ENCODE peak calls at places on chromosomes 16 and 17, in four cellular contexts. X is GM12878, I is heart left ventricle, Q is right lobe of liver. J is an unnamed sample.

GRCh38 chr17:43667506-43668438 is 6.0 kb upstream of the MEOX1 start:
- DNase-seq in X (no peak), I (no peak), Q (no peak), J (no peak)

GRCh38 chr16:1093284-1094123 is 2.5 kb downstream of the C1QTNF8 start:
- DNase-seq in X (no peak), I (no peak), Q (no peak), J (no peak)

GRCh38 chr17:7992924-7993323 is 9.5 kb upstream of the GUCY2D start:
- DNase-seq in X (no peak), I (no peak), Q (no peak), J (no peak)

GRCh38 chr16:85303354-85303883 is 191.1 kb upstream of the CIBAR2 start:
- DNase-seq in X (no peak), I (peak; percentile 65), Q (peak; percentile 72), J (peak; percentile 49)

GRCh38 chr17:540632-541031 is 174.0 kb downstream of the VPS53 start:
- DNase-seq in X (no peak), I (no peak), Q (no peak), J (no peak)

GRCh38 chr17:35082073-35082657 is 18.7 kb upstream of the RFFL start:
- DNase-seq in X (no peak), I (no peak), Q (no peak), J (no peak)

GRCh38 chr16:84885024-84885910 is 65.5 kb downstream of the CRISPLD2 start:
- DNase-seq in X (no peak), I (peak; percentile 39), Q (no peak), J (no peak)

GRCh38 chr16:20598832-20599469 is 22.8 kb upstream of the ACSM2B start:
- DNase-seq in X (no peak), I (no peak), Q (peak; percentile 46), J (no peak)

GRCh38 chr17:9307313-9307998 is 268.2 kb downstream of the STX8 start:
- DNase-seq in X (no peak), I (no peak), Q (no peak), J (no peak)

GRCh38 chr16:51523400-51523799 is 372.3 kb upstream of the SALL1 start:
- DNase-seq in X (no peak), I (no peak), Q (no peak), J (no peak)

GRCh38 chr17:81200695-81201580 is 21.8 kb downstream of the CEP131 start:
- DNase-seq in X (no peak), I (peak; percentile 61), Q (peak; percentile 50), J (no peak)

GRCh38 chr17:28475151-28475900 is 1.9 kb downstream of the SLC13A2 start:
- DNase-seq in X (no peak), I (no peak), Q (no peak), J (no peak)
- H3K4me1 ChIP-seq in X (peaks cover 45% of the 10 kb centered on the region), I (no peaks in the 10 kb centered on the region), Q (no peaks in the 10 kb centered on the region), J (no peaks in the 10 kb centered on the region)

DNA sequence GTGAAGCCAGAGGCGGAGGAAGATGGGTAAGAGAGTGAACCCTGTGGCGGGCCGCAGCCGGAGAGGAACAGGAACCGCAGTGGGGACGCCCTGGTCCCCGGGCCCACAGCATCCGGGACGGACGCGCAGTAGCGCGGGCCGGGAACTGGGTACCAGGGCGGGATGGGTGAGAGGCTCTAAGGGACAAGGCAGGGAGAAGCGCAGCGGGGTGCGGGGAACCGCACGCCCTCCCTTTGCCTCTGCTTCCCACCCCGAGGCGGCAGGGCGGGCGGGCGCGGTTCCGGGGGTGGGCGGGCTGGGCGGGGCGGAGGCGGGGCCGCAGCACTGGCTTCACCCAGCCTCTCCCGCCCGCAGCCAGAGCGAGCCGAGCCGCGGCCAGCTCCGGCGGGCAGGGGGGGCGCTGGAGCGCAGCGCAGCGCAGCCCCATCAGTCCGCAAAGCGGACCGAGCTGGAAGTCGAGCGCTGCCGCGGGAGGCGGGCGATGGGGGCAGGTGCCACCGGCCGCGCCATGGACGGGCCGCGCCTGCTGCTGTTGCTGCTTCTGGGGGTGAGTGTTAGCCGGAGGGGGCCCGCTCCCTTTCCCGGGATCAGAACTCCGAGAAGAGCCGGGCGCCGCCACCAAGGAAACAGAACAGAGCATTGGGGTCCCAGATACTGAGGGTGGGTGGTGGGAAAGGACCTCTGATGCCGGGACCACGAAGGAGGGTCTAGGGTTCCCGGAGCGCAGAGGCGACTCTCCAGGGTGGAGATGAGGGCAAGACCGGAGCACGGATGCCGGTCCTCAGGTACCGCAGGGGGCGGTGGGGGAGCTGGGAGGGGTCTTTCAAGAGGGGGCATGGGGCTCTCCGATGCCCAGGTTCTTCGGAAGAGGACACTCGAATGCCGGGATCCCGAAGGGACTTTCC is at the start of gene NGFR:
- DNase-seq in X (no peak), I (peak; percentile 56), Q (no peak), J (peak; percentile 74)
- TF ChIP-seq CTCF in X (peak; percentile 29), I (no peak), Q (peak; percentile 26), J (no peak)

GRCh38 chr16:23286131-23286532 is 16.0 kb upstream of the SCNN1B start:
- DNase-seq in X (no peak), I (no peak), Q (no peak), J (no peak)

GRCh38 chr16:23280483-23280967 is 21.6 kb upstream of the SCNN1B start:
- DNase-seq in X (no peak), I (no peak), Q (no peak), J (no peak)

GRCh38 chr16:23282508-23282907 is 19.6 kb upstream of the SCNN1B start:
- DNase-seq in X (no peak), I (no peak), Q (no peak), J (no peak)

GRCh38 chr16:23284584-23284983 is 17.5 kb upstream of the SCNN1B start:
- DNase-seq in X (no peak), I (no peak), Q (no peak), J (no peak)

GRCh38 chr16:23283571-23283970 is 18.5 kb upstream of the SCNN1B start:
- DNase-seq in X (no peak), I (no peak), Q (no peak), J (no peak)
- H3K4me1 ChIP-seq in X (peaks cover 2% of the 10 kb centered on the region), I (no peaks in the 10 kb centered on the region), Q (no peaks in the 10 kb centered on the region), J (no peaks in the 10 kb centered on the region)

DNA sequence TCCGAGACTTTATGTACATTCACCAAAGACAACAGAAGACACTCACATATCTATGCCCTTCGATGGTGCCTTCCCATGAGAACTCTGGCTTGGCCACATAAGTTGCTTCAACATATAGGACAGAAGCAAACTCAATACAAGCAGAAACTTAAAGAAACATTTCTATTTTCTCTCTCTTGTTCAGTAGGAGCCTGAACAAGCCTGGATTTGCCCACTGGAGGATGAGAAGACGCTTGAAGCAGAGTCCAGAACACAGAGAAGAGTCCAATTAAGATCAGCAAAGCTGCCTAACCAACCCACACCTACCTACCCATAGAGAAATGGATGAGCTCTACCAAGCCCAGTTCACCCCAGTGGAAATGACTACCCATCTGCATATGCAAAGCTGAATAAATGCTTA is 338.0 kb upstream of the DYNLRB2 start:
- DNase-seq in X (no peak), I (no peak), Q (no peak), J (no peak)
- TF ChIP-seq CTCF in X (no peak), I (no peak), Q (no peak), J (no peak)

GRCh38 chr16:10834130-10834529 is 15.5 kb upstream of the TVP23A start:
- DNase-seq in X (no peak), I (no peak), Q (no peak), J (no peak)
- H3K4me1 ChIP-seq in X (peaks cover 50% of the 10 kb centered on the region), I (peaks cover 3% of the 10 kb centered on the region), Q (no peaks in the 10 kb centered on the region), J (no peaks in the 10 kb centered on the region)

GRCh38 chr17:41691031-41691777 is 2.5 kb downstream of the EIF1 start:
- DNase-seq in X (no peak), I (no peak), Q (no peak), J (no peak)

GRCh38 chr17:41690497-41690896 is 1.8 kb downstream of the EIF1 start:
- DNase-seq in X (no peak), I (no peak), Q (no peak), J (no peak)

GRCh38 chr17:41687828-41688640 is 651 bp upstream of the EIF1 start:
- DNase-seq in X (no peak), I (peak; percentile 71), Q (peak; percentile 54), J (peak; percentile 76)

GRCh38 chr17:41688641-41689496 is at the start of gene EIF1:
- DNase-seq in X (peak; percentile 98), I (peak; percentile 100), Q (peak; percentile 100), J (peak; percentile 100)

GRCh38 chr17:41689497-41690299 is 1.0 kb downstream of the EIF1 start:
- DNase-seq in X (no peak), I (no peak), Q (no peak), J (no peak)
- TF ChIP-seq CTCF in X (peak; percentile 34), I (peak; percentile 57), Q (peak; percentile 56), J (no peak)

DNA sequence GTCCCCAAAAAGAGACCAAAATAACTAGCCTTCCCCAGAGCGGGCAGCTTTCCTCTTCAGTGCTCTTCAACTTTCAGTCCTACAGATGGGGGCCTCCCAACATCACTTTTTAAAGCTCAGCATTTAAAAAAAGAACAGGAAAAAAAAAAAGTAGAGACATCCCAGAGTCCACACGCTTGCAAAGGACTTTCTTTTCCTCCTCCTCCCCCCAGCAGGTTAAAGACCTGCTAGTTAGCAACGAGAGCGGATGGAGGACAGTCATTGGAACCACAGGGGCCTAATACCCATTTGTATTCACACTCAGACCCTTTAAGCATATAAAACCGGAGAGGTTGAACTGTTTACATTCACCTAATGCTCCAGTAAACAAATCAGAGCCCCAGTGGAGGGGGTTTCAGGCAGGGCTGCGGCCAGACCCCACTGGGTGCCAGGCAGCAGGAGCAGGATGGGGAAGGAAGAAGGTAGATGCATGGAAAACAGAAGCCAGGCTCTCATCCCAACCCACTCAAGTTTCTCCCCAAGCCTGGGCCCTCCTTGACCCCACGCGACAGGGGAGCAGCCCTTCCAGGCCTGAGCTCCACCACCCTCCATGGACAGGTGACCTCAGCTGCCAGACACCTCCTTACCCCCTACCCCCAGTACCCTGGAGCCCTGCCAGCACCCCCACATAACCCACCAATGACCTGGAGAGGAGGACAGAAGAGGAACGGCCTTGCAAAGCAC is 15.2 kb downstream of the ZFHX3 start:
- DNase-seq in X (peak; percentile 53), I (no peak), Q (no peak), J (no peak)
- H3K4me1 ChIP-seq in X (peaks cover 49% of the 10 kb centered on the region), I (peaks cover 9% of the 10 kb centered on the region), Q (peaks cover 6% of the 10 kb centered on the region), J (no peaks in the 10 kb centered on the region)

GRCh38 chr17:45886852-45887251 is 7.5 kb upstream of the MAPT start:
- DNase-seq in X (no peak), I (no peak), Q (no peak), J (no peak)

GRCh38 chr17:45888392-45888791 is 6.0 kb upstream of the MAPT start:
- DNase-seq in X (no peak), I (no peak), Q (no peak), J (no peak)

GRCh38 chr17:45894022-45894784 is at the start of gene MAPT:
- DNase-seq in X (peak; percentile 24), I (peak; percentile 93), Q (peak; percentile 92), J (peak; percentile 82)

GRCh38 chr17:45893725-45894021 is 681 bp upstream of the MAPT start:
- DNase-seq in X (no peak), I (no peak), Q (no peak), J (no peak)

GRCh38 chr17:45889579-45889978 is 4.8 kb upstream of the MAPT start:
- DNase-seq in X (no peak), I (no peak), Q (no peak), J (no peak)
- TF ChIP-seq CTCF in X (no peak), I (no peak), Q (no peak), J (no peak)

DNA sequence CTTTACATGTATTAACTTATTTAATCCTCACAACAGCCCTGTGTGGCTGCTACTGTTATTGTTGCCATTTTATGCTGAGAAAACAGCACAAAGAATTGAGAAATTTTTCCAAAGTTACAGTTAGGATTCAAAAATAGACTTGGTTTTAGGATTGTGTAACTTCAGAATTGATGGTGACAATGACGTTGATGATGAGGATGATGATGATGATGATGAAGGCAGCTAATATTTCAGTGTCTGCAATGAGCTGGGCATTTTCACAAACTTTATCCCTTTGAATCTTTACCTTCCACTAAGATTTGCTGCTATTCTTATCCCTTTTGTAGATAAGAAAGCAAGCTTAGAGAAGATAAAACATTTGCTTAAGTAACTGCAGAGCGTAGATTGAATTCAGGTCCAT is 22.1 kb downstream of the PRKCB start:
- DNase-seq in X (no peak), I (no peak), Q (no peak), J (no peak)
- H3K4me1 ChIP-seq in X (peaks cover 96% of the 10 kb centered on the region), I (no peaks in the 10 kb centered on the region), Q (no peaks in the 10 kb centered on the region), J (no peaks in the 10 kb centered on the region)

J was measured in uterus.